ENCODE peak calls at places on chromosomes 13 and 19, in ten cellular contexts. One of them, this sample, is unnamed.
A peak's percentile ranks its signal among the peaks of the same experiment; 100 is the strongest.

GRCh38 chr13:20499986-20500385 is 25.7 kb downstream of the CRYL1 start:
- DNase-seq in RCC 7860: no peak
- DNase-seq in choroid plexus epithelial cell: no peak
- DNase-seq in SW480: no peak
- DNase-seq in HFF-Myc: no peak
- DNase-seq in osteocyte: no peak
- DNase-seq in fibroblast of pulmonary artery: no peak
- DNase-seq in heart right ventricle: no peak
- DNase-seq in bronchial epithelial cell: no peak
- DNase-seq in hepatic stellate cell: peak; percentile 26
- DNase-seq in this sample: no peak

GRCh38 chr13:110306960-110307696 is at the start of the genes COL4A1 and COL4A2:
- DNase-seq in HFF-Myc: no peak
- DNase-seq in choroid plexus epithelial cell: peak; percentile 88
- DNase-seq in RCC 7860: peak; percentile 24
- DNase-seq in osteocyte: peak; percentile 95
- DNase-seq in hepatic stellate cell: peak; percentile 74
- DNase-seq in fibroblast of pulmonary artery: peak; percentile 82
- DNase-seq in bronchial epithelial cell: peak; percentile 27
- DNase-seq in heart right ventricle: peak; percentile 81
- DNase-seq in SW480: no peak
- DNase-seq in this sample: peak; percentile 11

GRCh38 chr13:107351305-107351704 is 783.4 kb upstream of the ARGLU1 start:
- DNase-seq in choroid plexus epithelial cell: peak; percentile 88
- DNase-seq in fibroblast of pulmonary artery: peak; percentile 73
- DNase-seq in osteocyte: no peak
- DNase-seq in SW480: no peak
- DNase-seq in HFF-Myc: no peak
- DNase-seq in bronchial epithelial cell: no peak
- DNase-seq in heart right ventricle: no peak
- DNase-seq in hepatic stellate cell: no peak
- DNase-seq in RCC 7860: no peak
- DNase-seq in this sample: peak; percentile 41

GRCh38 chr13:23760000-23760399 is 129.2 kb downstream of the MIPEP start:
- DNase-seq in heart right ventricle: no peak
- DNase-seq in osteocyte: no peak
- DNase-seq in bronchial epithelial cell: no peak
- DNase-seq in hepatic stellate cell: no peak
- DNase-seq in HFF-Myc: no peak
- DNase-seq in RCC 7860: no peak
- DNase-seq in fibroblast of pulmonary artery: no peak
- DNase-seq in SW480: no peak
- DNase-seq in choroid plexus epithelial cell: no peak
- DNase-seq in this sample: no peak

GRCh38 chr19:54478677-54479266 is 5.7 kb upstream of the CDC42EP5 start:
- DNase-seq in bronchial epithelial cell: peak; percentile 36
- DNase-seq in choroid plexus epithelial cell: peak; percentile 67
- DNase-seq in heart right ventricle: no peak
- DNase-seq in HFF-Myc: no peak
- DNase-seq in hepatic stellate cell: peak; percentile 43
- DNase-seq in osteocyte: no peak
- DNase-seq in RCC 7860: no peak
- DNase-seq in SW480: peak; percentile 59
- DNase-seq in fibroblast of pulmonary artery: peak; percentile 67
- DNase-seq in this sample: peak; percentile 62

GRCh38 chr13:111429064-111429558 is 108.7 kb downstream of the TEX29 start:
- DNase-seq in HFF-Myc: peak; percentile 17
- DNase-seq in RCC 7860: no peak
- DNase-seq in fibroblast of pulmonary artery: peak; percentile 16
- DNase-seq in SW480: peak; percentile 69
- DNase-seq in osteocyte: peak; percentile 83
- DNase-seq in bronchial epithelial cell: peak; percentile 21
- DNase-seq in heart right ventricle: peak; percentile 17
- DNase-seq in choroid plexus epithelial cell: peak; percentile 29
- DNase-seq in hepatic stellate cell: peak; percentile 54
- DNase-seq in this sample: peak; percentile 74

GRCh38 chr19:21430674-21431073 is 33.7 kb downstream of the ZNF493 start:
- DNase-seq in HFF-Myc: no peak
- DNase-seq in osteocyte: no peak
- DNase-seq in hepatic stellate cell: no peak
- DNase-seq in heart right ventricle: no peak
- DNase-seq in choroid plexus epithelial cell: no peak
- DNase-seq in SW480: no peak
- DNase-seq in bronchial epithelial cell: no peak
- DNase-seq in fibroblast of pulmonary artery: no peak
- DNase-seq in RCC 7860: no peak
- DNase-seq in this sample: no peak

GRCh38 chr13:113898391-113898790 is 34.5 kb upstream of the GAS6 start:
- DNase-seq in heart right ventricle: no peak
- DNase-seq in hepatic stellate cell: no peak
- DNase-seq in bronchial epithelial cell: no peak
- DNase-seq in HFF-Myc: no peak
- DNase-seq in osteocyte: peak; percentile 69
- DNase-seq in SW480: no peak
- DNase-seq in fibroblast of pulmonary artery: no peak
- DNase-seq in choroid plexus epithelial cell: no peak
- DNase-seq in RCC 7860: no peak
- DNase-seq in this sample: no peak

GRCh38 chr19:49491030-49491803 is 3.8 kb downstream of the RPL13A start:
- DNase-seq in choroid plexus epithelial cell: no peak
- DNase-seq in fibroblast of pulmonary artery: no peak
- DNase-seq in heart right ventricle: no peak
- DNase-seq in hepatic stellate cell: no peak
- DNase-seq in SW480: no peak
- DNase-seq in osteocyte: no peak
- DNase-seq in RCC 7860: no peak
- DNase-seq in bronchial epithelial cell: no peak
- DNase-seq in HFF-Myc: no peak
- DNase-seq in this sample: no peak

GRCh38 chr13:34897220-34897619 is 44.9 kb upstream of the NBEA start:
- DNase-seq in HFF-Myc: no peak
- DNase-seq in heart right ventricle: no peak
- DNase-seq in fibroblast of pulmonary artery: no peak
- DNase-seq in bronchial epithelial cell: no peak
- DNase-seq in osteocyte: no peak
- DNase-seq in choroid plexus epithelial cell: no peak
- DNase-seq in hepatic stellate cell: no peak
- DNase-seq in SW480: no peak
- DNase-seq in RCC 7860: no peak
- DNase-seq in this sample: no peak

GRCh38 chr13:114155923-114156883 is 22.9 kb upstream of the CFAP97D2 start:
- DNase-seq in osteocyte: no peak
- DNase-seq in heart right ventricle: no peak
- DNase-seq in HFF-Myc: no peak
- DNase-seq in bronchial epithelial cell: no peak
- DNase-seq in SW480: no peak
- DNase-seq in RCC 7860: no peak
- DNase-seq in hepatic stellate cell: no peak
- DNase-seq in fibroblast of pulmonary artery: no peak
- DNase-seq in choroid plexus epithelial cell: no peak
- DNase-seq in this sample: no peak

GRCh38 chr13:72400859-72401258 is 326.6 kb downstream of the MZT1 start:
- DNase-seq in SW480: no peak
- DNase-seq in heart right ventricle: no peak
- DNase-seq in HFF-Myc: no peak
- DNase-seq in hepatic stellate cell: no peak
- DNase-seq in RCC 7860: no peak
- DNase-seq in fibroblast of pulmonary artery: no peak
- DNase-seq in osteocyte: no peak
- DNase-seq in bronchial epithelial cell: no peak
- DNase-seq in choroid plexus epithelial cell: no peak
- DNase-seq in this sample: no peak

GRCh38 chr13:40910324-40911050 is 108.6 kb downstream of the ELF1 start:
- DNase-seq in heart right ventricle: no peak
- DNase-seq in fibroblast of pulmonary artery: peak; percentile 30
- DNase-seq in RCC 7860: no peak
- DNase-seq in hepatic stellate cell: peak; percentile 22
- DNase-seq in SW480: no peak
- DNase-seq in choroid plexus epithelial cell: peak; percentile 39
- DNase-seq in HFF-Myc: no peak
- DNase-seq in osteocyte: no peak
- DNase-seq in bronchial epithelial cell: peak; percentile 44
- DNase-seq in this sample: peak; percentile 44

GRCh38 chr19:1237027-1237659 is 662 bp downstream of the CBARP start:
- DNase-seq in RCC 7860: no peak
- DNase-seq in heart right ventricle: no peak
- DNase-seq in choroid plexus epithelial cell: no peak
- DNase-seq in SW480: no peak
- DNase-seq in osteocyte: no peak
- DNase-seq in HFF-Myc: no peak
- DNase-seq in fibroblast of pulmonary artery: no peak
- DNase-seq in bronchial epithelial cell: no peak
- DNase-seq in hepatic stellate cell: peak; percentile 63
- DNase-seq in this sample: no peak

GRCh38 chr19:38654478-38655079 is 7.1 kb downstream of the ACTN4 start:
- DNase-seq in bronchial epithelial cell: no peak
- DNase-seq in choroid plexus epithelial cell: no peak
- DNase-seq in SW480: no peak
- DNase-seq in RCC 7860: no peak
- DNase-seq in fibroblast of pulmonary artery: no peak
- DNase-seq in heart right ventricle: no peak
- DNase-seq in osteocyte: no peak
- DNase-seq in HFF-Myc: no peak
- DNase-seq in hepatic stellate cell: no peak
- DNase-seq in this sample: no peak

GRCh38 chr13:33970746-33971145 is 152.8 kb downstream of the RFC3 start:
- DNase-seq in osteocyte: no peak
- DNase-seq in heart right ventricle: peak; percentile 11
- DNase-seq in SW480: no peak
- DNase-seq in choroid plexus epithelial cell: no peak
- DNase-seq in HFF-Myc: no peak
- DNase-seq in fibroblast of pulmonary artery: no peak
- DNase-seq in hepatic stellate cell: no peak
- DNase-seq in RCC 7860: no peak
- DNase-seq in bronchial epithelial cell: no peak
- DNase-seq in this sample: no peak

GRCh38 chr19:50911206-50912101 is at the start of gene KLK4:
- DNase-seq in RCC 7860: no peak
- DNase-seq in SW480: no peak
- DNase-seq in choroid plexus epithelial cell: no peak
- DNase-seq in hepatic stellate cell: no peak
- DNase-seq in HFF-Myc: no peak
- DNase-seq in heart right ventricle: no peak
- DNase-seq in bronchial epithelial cell: no peak
- DNase-seq in osteocyte: no peak
- DNase-seq in fibroblast of pulmonary artery: no peak
- DNase-seq in this sample: no peak

GRCh38 chr19:2575734-2576481 is 100.0 kb downstream of the GADD45B start:
- DNase-seq in RCC 7860: no peak
- DNase-seq in osteocyte: peak; percentile 92
- DNase-seq in HFF-Myc: no peak
- DNase-seq in bronchial epithelial cell: no peak
- DNase-seq in SW480: no peak
- DNase-seq in heart right ventricle: peak; percentile 71
- DNase-seq in hepatic stellate cell: peak; percentile 99
- DNase-seq in choroid plexus epithelial cell: peak; percentile 98
- DNase-seq in fibroblast of pulmonary artery: peak; percentile 85
- DNase-seq in this sample: no peak

GRCh38 chr19:48123907-48124675 is 13.5 kb upstream of the PLA2G4C start:
- DNase-seq in choroid plexus epithelial cell: peak; percentile 31
- DNase-seq in HFF-Myc: peak; percentile 72
- DNase-seq in osteocyte: no peak
- DNase-seq in SW480: peak; percentile 98
- DNase-seq in hepatic stellate cell: no peak
- DNase-seq in RCC 7860: no peak
- DNase-seq in fibroblast of pulmonary artery: peak; percentile 86
- DNase-seq in bronchial epithelial cell: peak; percentile 96
- DNase-seq in heart right ventricle: no peak
- DNase-seq in this sample: peak; percentile 95

This sample was measured in SK-MEL-5.